ENCODE peak calls at places on chromosomes 3 and 15, in four cellular contexts. One of them, this sample, is unnamed.

GRCh38 chr15:34047893-34048775 is 9.1 kb upstream of the AVEN start:
- DNase-seq in upper lobe of right lung: no peak
- DNase-seq in astrocyte of the spinal cord: peak; percentile 81
- DNase-seq in cardiac muscle cell: peak; percentile 75
- DNase-seq in this sample: no peak

GRCh38 chr3:176776622-176777021 is 420.7 kb downstream of the TBL1XR1 start:
- DNase-seq in upper lobe of right lung: no peak
- DNase-seq in astrocyte of the spinal cord: no peak
- DNase-seq in cardiac muscle cell: no peak
- DNase-seq in this sample: no peak

GRCh38 chr3:155766206-155766605 is 21.3 kb upstream of the PLCH1 start:
- DNase-seq in upper lobe of right lung: no peak
- DNase-seq in astrocyte of the spinal cord: no peak
- DNase-seq in cardiac muscle cell: no peak
- DNase-seq in this sample: no peak

GRCh38 chr15:59998256-59999063 is 5.7 kb upstream of the FOXB1 start:
- DNase-seq in upper lobe of right lung: no peak
- DNase-seq in astrocyte of the spinal cord: no peak
- DNase-seq in cardiac muscle cell: no peak
- DNase-seq in this sample: no peak

GRCh38 chr3:51748327-51748726 is 30.7 kb downstream of the IQCF6 start:
- DNase-seq in upper lobe of right lung: no peak
- DNase-seq in astrocyte of the spinal cord: no peak
- DNase-seq in cardiac muscle cell: no peak
- DNase-seq in this sample: no peak

GRCh38 chr15:74716647-74717046 is 8.7 kb downstream of the CYP1A1 start:
- DNase-seq in upper lobe of right lung: no peak
- DNase-seq in astrocyte of the spinal cord: no peak
- DNase-seq in cardiac muscle cell: peak; percentile 25
- DNase-seq in this sample: no peak

GRCh38 chr15:72153269-72153668 is 35.1 kb downstream of the SENP8 start:
- DNase-seq in upper lobe of right lung: no peak
- DNase-seq in astrocyte of the spinal cord: no peak
- DNase-seq in cardiac muscle cell: no peak
- DNase-seq in this sample: no peak

GRCh38 chr3:25724948-25725645 is 58.1 kb downstream of the NGLY1 start:
- DNase-seq in upper lobe of right lung: no peak
- DNase-seq in astrocyte of the spinal cord: no peak
- DNase-seq in cardiac muscle cell: no peak
- DNase-seq in this sample: no peak

GRCh38 chr3:161914703-161915102 is 418.1 kb downstream of the OTOL1 start:
- DNase-seq in upper lobe of right lung: no peak
- DNase-seq in astrocyte of the spinal cord: peak; percentile 82
- DNase-seq in cardiac muscle cell: peak; percentile 81
- DNase-seq in this sample: no peak

GRCh38 chr3:52174896-52175295 is 20.7 kb upstream of the POC1A start:
- DNase-seq in upper lobe of right lung: no peak
- DNase-seq in astrocyte of the spinal cord: no peak
- DNase-seq in cardiac muscle cell: no peak
- DNase-seq in this sample: no peak

GRCh38 chr3:139378587-139378986 is 10.9 kb downstream of the COPB2 start:
- DNase-seq in upper lobe of right lung: no peak
- DNase-seq in astrocyte of the spinal cord: no peak
- DNase-seq in cardiac muscle cell: no peak
- DNase-seq in this sample: no peak

GRCh38 chr3:136161516-136161915 is 34.6 kb downstream of the MSL2 start:
- DNase-seq in upper lobe of right lung: no peak
- DNase-seq in astrocyte of the spinal cord: no peak
- DNase-seq in cardiac muscle cell: peak; percentile 29
- DNase-seq in this sample: no peak

GRCh38 chr3:187743195-187744141 is 1.8 kb downstream of the BCL6 start:
- DNase-seq in upper lobe of right lung: peak; percentile 92
- DNase-seq in astrocyte of the spinal cord: peak; percentile 69
- DNase-seq in cardiac muscle cell: peak; percentile 80
- DNase-seq in this sample: no peak

GRCh38 chr3:9040996-9041395 is 77.7 kb upstream of the RAD18 start:
- DNase-seq in upper lobe of right lung: no peak
- DNase-seq in astrocyte of the spinal cord: no peak
- DNase-seq in cardiac muscle cell: no peak
- DNase-seq in this sample: no peak

GRCh38 chr3:38722760-38723568 is 73.5 kb upstream of the SCN5A start:
- DNase-seq in upper lobe of right lung: no peak
- DNase-seq in astrocyte of the spinal cord: peak; percentile 55
- DNase-seq in cardiac muscle cell: peak; percentile 9
- DNase-seq in this sample: peak; percentile 81

GRCh38 chr15:66703540-66703941 is 1.5 kb downstream of the SMAD6 start:
- DNase-seq in upper lobe of right lung: peak; percentile 77
- DNase-seq in astrocyte of the spinal cord: no peak
- DNase-seq in cardiac muscle cell: peak; percentile 48
- DNase-seq in this sample: no peak

GRCh38 chr3:140205598-140205997 is 270.6 kb downstream of the CLSTN2 start:
- DNase-seq in upper lobe of right lung: no peak
- DNase-seq in astrocyte of the spinal cord: no peak
- DNase-seq in cardiac muscle cell: no peak
- DNase-seq in this sample: no peak

DNA sequence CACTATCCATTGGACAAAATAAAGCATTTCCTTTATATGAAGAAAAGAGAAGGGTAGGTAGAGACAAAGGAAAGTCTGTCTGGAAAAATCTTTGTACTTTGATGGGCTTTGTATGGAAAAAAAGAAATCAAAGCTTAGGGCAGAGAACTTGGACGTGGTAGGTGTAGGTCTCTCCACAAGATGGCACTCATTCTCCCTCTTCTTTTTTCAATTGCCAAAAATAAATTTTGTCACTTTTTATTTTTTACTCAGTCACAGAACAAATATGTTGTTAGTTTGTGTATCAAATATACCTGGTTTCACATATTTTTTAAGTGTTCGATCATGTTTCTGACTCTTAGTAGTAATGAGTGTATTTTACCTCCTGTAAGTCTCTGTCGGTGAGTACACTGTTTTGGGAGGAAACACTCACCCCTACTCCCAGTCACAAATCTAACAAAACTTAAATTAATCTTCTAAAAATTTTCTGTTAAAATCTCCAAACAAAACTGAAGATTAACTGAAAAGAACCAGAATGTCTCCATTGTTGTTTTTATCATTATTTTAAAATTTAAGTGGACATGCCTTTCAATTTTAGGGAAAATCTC is 415.8 kb upstream of the GOLIM4 start:
- DNase-seq in upper lobe of right lung: no peak
- DNase-seq in astrocyte of the spinal cord: peak; percentile 17
- DNase-seq in cardiac muscle cell: peak; percentile 27
- DNase-seq in this sample: no peak
- TF ChIP-seq CTCF in upper lobe of right lung: peak; percentile 34
- TF ChIP-seq CTCF in astrocyte of the spinal cord: peak; percentile 63
- TF ChIP-seq CTCF in cardiac muscle cell: peak; percentile 55
- TF ChIP-seq CTCF in this sample: peak; percentile 89

GRCh38 chr3:174122411-174122810 is 724.9 kb downstream of the NLGN1 start:
- DNase-seq in upper lobe of right lung: no peak
- DNase-seq in astrocyte of the spinal cord: no peak
- DNase-seq in cardiac muscle cell: no peak
- DNase-seq in this sample: no peak

GRCh38 chr3:174120997-174121396 is 723.5 kb downstream of the NLGN1 start:
- DNase-seq in upper lobe of right lung: no peak
- DNase-seq in astrocyte of the spinal cord: no peak
- DNase-seq in cardiac muscle cell: no peak
- DNase-seq in this sample: no peak

GRCh38 chr3:174126990-174127758 is 729.6 kb downstream of the NLGN1 start:
- DNase-seq in upper lobe of right lung: no peak
- DNase-seq in astrocyte of the spinal cord: no peak
- DNase-seq in cardiac muscle cell: no peak
- DNase-seq in this sample: no peak

GRCh38 chr3:174125267-174125844 is 727.8 kb downstream of the NLGN1 start:
- DNase-seq in upper lobe of right lung: no peak
- DNase-seq in astrocyte of the spinal cord: peak; percentile 50
- DNase-seq in cardiac muscle cell: peak; percentile 30
- DNase-seq in this sample: no peak
- TF ChIP-seq CTCF in upper lobe of right lung: peak; percentile 18
- TF ChIP-seq CTCF in astrocyte of the spinal cord: peak; percentile 79
- TF ChIP-seq CTCF in cardiac muscle cell: peak; percentile 55
- TF ChIP-seq CTCF in this sample: peak; percentile 84

GRCh38 chr3:95123104-95123503 is 1060.2 kb downstream of the NSUN3 start:
- DNase-seq in upper lobe of right lung: no peak
- DNase-seq in astrocyte of the spinal cord: no peak
- DNase-seq in cardiac muscle cell: no peak
- DNase-seq in this sample: no peak

GRCh38 chr3:95120921-95121320 is 1058.1 kb downstream of the NSUN3 start:
- DNase-seq in upper lobe of right lung: no peak
- DNase-seq in astrocyte of the spinal cord: no peak
- DNase-seq in cardiac muscle cell: no peak
- DNase-seq in this sample: no peak
- TF ChIP-seq CTCF in upper lobe of right lung: no peak
- TF ChIP-seq CTCF in astrocyte of the spinal cord: no peak
- TF ChIP-seq CTCF in cardiac muscle cell: no peak
- TF ChIP-seq CTCF in this sample: no peak

GRCh38 chr3:163476179-163476578 is 1602.1 kb downstream of the SI start:
- DNase-seq in upper lobe of right lung: no peak
- DNase-seq in astrocyte of the spinal cord: peak; percentile 2
- DNase-seq in cardiac muscle cell: no peak
- DNase-seq in this sample: no peak
- TF ChIP-seq CTCF in upper lobe of right lung: no peak
- TF ChIP-seq CTCF in astrocyte of the spinal cord: peak; percentile 12
- TF ChIP-seq CTCF in cardiac muscle cell: no peak
- TF ChIP-seq CTCF in this sample: peak; percentile 65

GRCh38 chr15:43106486-43106829 is 620 bp upstream of the UBR1 start:
- DNase-seq in upper lobe of right lung: no peak
- DNase-seq in astrocyte of the spinal cord: no peak
- DNase-seq in cardiac muscle cell: no peak
- DNase-seq in this sample: no peak

GRCh38 chr15:43105778-43106485 is at the start of gene UBR1:
- DNase-seq in upper lobe of right lung: peak; percentile 94
- DNase-seq in astrocyte of the spinal cord: peak; percentile 94
- DNase-seq in cardiac muscle cell: peak; percentile 96
- DNase-seq in this sample: peak; percentile 98

GRCh38 chr15:43104426-43104825 is 1.4 kb downstream of the UBR1 start:
- DNase-seq in upper lobe of right lung: no peak
- DNase-seq in astrocyte of the spinal cord: no peak
- DNase-seq in cardiac muscle cell: no peak
- DNase-seq in this sample: no peak

GRCh38 chr15:43103939-43104338 is 1.9 kb downstream of the UBR1 start:
- DNase-seq in upper lobe of right lung: no peak
- DNase-seq in astrocyte of the spinal cord: no peak
- DNase-seq in cardiac muscle cell: no peak
- DNase-seq in this sample: no peak

GRCh38 chr15:43105077-43105769 is 615 bp downstream of the UBR1 start:
- DNase-seq in upper lobe of right lung: no peak
- DNase-seq in astrocyte of the spinal cord: no peak
- DNase-seq in cardiac muscle cell: no peak
- DNase-seq in this sample: no peak
- TF ChIP-seq CTCF in upper lobe of right lung: no peak
- TF ChIP-seq CTCF in astrocyte of the spinal cord: no peak
- TF ChIP-seq CTCF in cardiac muscle cell: no peak
- TF ChIP-seq CTCF in this sample: no peak

GRCh38 chr15:56739964-56740640 is 6.8 kb upstream of the ZNF280D start:
- DNase-seq in upper lobe of right lung: no peak
- DNase-seq in astrocyte of the spinal cord: no peak
- DNase-seq in cardiac muscle cell: no peak
- DNase-seq in this sample: no peak
- TF ChIP-seq CTCF in upper lobe of right lung: peak; percentile 10
- TF ChIP-seq CTCF in astrocyte of the spinal cord: peak; percentile 3
- TF ChIP-seq CTCF in cardiac muscle cell: no peak
- TF ChIP-seq CTCF in this sample: no peak

GRCh38 chr3:32870373-32871091 is 52.7 kb downstream of the TRIM71 start:
- DNase-seq in upper lobe of right lung: no peak
- DNase-seq in astrocyte of the spinal cord: no peak
- DNase-seq in cardiac muscle cell: no peak
- DNase-seq in this sample: no peak

GRCh38 chr3:32876920-32877319 is 59.1 kb downstream of the TRIM71 start:
- DNase-seq in upper lobe of right lung: no peak
- DNase-seq in astrocyte of the spinal cord: no peak
- DNase-seq in cardiac muscle cell: no peak
- DNase-seq in this sample: no peak

GRCh38 chr3:32877598-32877997 is 59.8 kb downstream of the TRIM71 start:
- DNase-seq in upper lobe of right lung: no peak
- DNase-seq in astrocyte of the spinal cord: no peak
- DNase-seq in cardiac muscle cell: no peak
- DNase-seq in this sample: no peak

GRCh38 chr3:32872487-32873382 is 54.9 kb downstream of the TRIM71 start:
- DNase-seq in upper lobe of right lung: peak; percentile 80
- DNase-seq in astrocyte of the spinal cord: peak; percentile 25
- DNase-seq in cardiac muscle cell: peak; percentile 65
- DNase-seq in this sample: no peak

GRCh38 chr3:32873491-32874130 is 55.8 kb downstream of the TRIM71 start:
- DNase-seq in upper lobe of right lung: peak; percentile 73
- DNase-seq in astrocyte of the spinal cord: no peak
- DNase-seq in cardiac muscle cell: no peak
- DNase-seq in this sample: no peak
- TF ChIP-seq CTCF in upper lobe of right lung: no peak
- TF ChIP-seq CTCF in astrocyte of the spinal cord: no peak
- TF ChIP-seq CTCF in cardiac muscle cell: no peak
- TF ChIP-seq CTCF in this sample: no peak

DNA sequence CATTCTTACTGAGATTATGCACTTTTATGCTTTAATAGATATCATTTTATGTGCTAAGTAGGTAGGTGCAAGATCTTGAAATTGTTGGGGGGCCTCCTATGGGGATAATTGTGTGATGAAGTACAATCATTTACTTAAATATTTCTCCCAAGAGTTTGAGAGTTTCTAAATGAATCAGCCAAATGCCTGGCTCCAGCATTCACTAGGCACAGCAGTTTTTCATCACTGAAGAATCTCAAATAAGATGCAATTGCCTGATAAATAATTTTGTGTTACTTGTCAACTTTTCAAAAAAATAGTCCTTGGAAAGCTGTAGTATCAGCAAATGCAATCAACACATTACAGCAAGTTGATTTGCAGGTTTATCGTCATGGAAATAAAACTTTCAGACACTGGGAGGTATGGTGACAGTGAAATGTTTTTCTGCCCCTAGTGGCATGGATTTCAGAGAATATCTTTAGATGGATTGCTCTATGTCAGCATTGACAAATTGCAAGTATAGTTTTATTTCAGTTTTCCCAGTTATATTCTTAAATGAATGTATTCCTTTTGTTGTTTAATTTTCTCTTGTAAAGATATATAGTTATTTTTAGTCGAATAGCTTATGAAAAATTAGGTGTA is 167.1 kb downstream of the NEK11 start:
- DNase-seq in upper lobe of right lung: no peak
- DNase-seq in astrocyte of the spinal cord: no peak
- DNase-seq in cardiac muscle cell: no peak
- DNase-seq in this sample: no peak
- TF ChIP-seq CTCF in upper lobe of right lung: no peak
- TF ChIP-seq CTCF in astrocyte of the spinal cord: peak; percentile 7
- TF ChIP-seq CTCF in cardiac muscle cell: no peak
- TF ChIP-seq CTCF in this sample: peak; percentile 54

This sample was measured in chondrocyte.